ENCODE peak calls at places on chromosomes 1 and 21, in four cellular contexts. O is spleen, P is HCEC 1CT, U is RWPE2. R is an unnamed sample.

GRCh38 chr1:246565751-246566127 is 322 bp downstream of the TFB2M start:
- DNase-seq in U (peak), P (peak), O (no peak), R (no peak)

GRCh38 chr1:21568006-21568746 is 59.0 kb downstream of the ALPL start:
- DNase-seq in O (no peak), P (peak), U (no peak), R (no peak)

GRCh38 chr1:47545912-47546483 is 108.2 kb downstream of the FOXD2 start:
- DNase-seq in O (no peak), U (no peak), P (no peak), R (no peak)

GRCh38 chr1:27057801-27058647 is 45.4 kb upstream of the TENT5B start:
- DNase-seq in P (no peak), O (no peak), U (no peak), R (no peak)

GRCh38 chr1:27527223-27527856 is 37.4 kb upstream of the WASF2 start:
- DNase-seq in U (no peak), P (no peak), O (no peak), R (peak)

GRCh38 chr1:11790880-11791715 is 14.7 kb downstream of the MTHFR start:
- DNase-seq in P (peak), O (peak), U (no peak), R (no peak)

GRCh38 chr1:206505702-206506375 is 1.5 kb upstream of the RASSF5 start:
- DNase-seq in O (peak), U (no peak), P (peak), R (no peak)

GRCh38 chr1:214438530-214438929 is 112.9 kb downstream of the PTPN14 start:
- DNase-seq in U (no peak), O (no peak), P (no peak), R (no peak)

GRCh38 chr1:60394436-60394835 is 320.9 kb upstream of the C1orf87 start:
- DNase-seq in O (no peak), U (no peak), P (no peak), R (no peak)

GRCh38 chr1:197144570-197145325 is 1.7 kb downstream of the ASPM start:
- DNase-seq in U (no peak), P (peak), O (no peak), R (no peak)

GRCh38 chr21:45826733-45827692 is 154.6 kb upstream of the COL6A1 start:
- DNase-seq in U (peak), P (no peak), O (peak), R (no peak)

GRCh38 chr1:155698382-155699038 is 9.6 kb downstream of the DAP3 start:
- DNase-seq in P (peak), O (no peak), U (no peak), R (no peak)

GRCh38 chr21:14918542-14918941 is 146.3 kb downstream of the NRIP1 start:
- DNase-seq in O (no peak), U (no peak), P (no peak), R (no peak)

GRCh38 chr1:244502630-244503029 is 41.6 kb downstream of the CATSPERE start:
- DNase-seq in O (no peak), P (no peak), U (no peak), R (no peak)

GRCh38 chr1:74693473-74693872 is 19.9 kb upstream of the ERICH3 start:
- DNase-seq in P (no peak), U (no peak), O (no peak), R (no peak)

GRCh38 chr1:12345350-12346217 is 115.8 kb downstream of the VPS13D start:
- DNase-seq in P (no peak), O (no peak), U (no peak), R (no peak)

GRCh38 chr1:6854166-6854565 is 68.9 kb downstream of the CAMTA1 start:
- DNase-seq in O (no peak), P (no peak), U (no peak), R (no peak)

R was measured in NCI-H187 treated with DMSO at 0.1 percent for 48 hours.